ENCODE peak calls at places on chromosome 20, in six cellular contexts. One of them, this sample, is unnamed.

GRCh38 chr20:19713851-19714716 is 44.0 kb upstream of the RIN2 start:
- DNase-seq in pancreas: no peak
- DNase-seq in CD14-positive monocyte: no peak
- DNase-seq in endothelial cell: no peak
- DNase-seq in nucleus accumbens: no peak
- DNase-seq in AG10803: no peak
- DNase-seq in this sample: no peak

GRCh38 chr20:45679650-45680049 is 9.6 kb upstream of the WFDC11 start:
- DNase-seq in pancreas: no peak
- DNase-seq in CD14-positive monocyte: no peak
- DNase-seq in endothelial cell: no peak
- DNase-seq in nucleus accumbens: no peak
- DNase-seq in AG10803: no peak
- DNase-seq in this sample: no peak

GRCh38 chr20:42190084-42190483 is 571.9 kb upstream of the CHD6 start:
- DNase-seq in pancreas: no peak
- DNase-seq in CD14-positive monocyte: no peak
- DNase-seq in endothelial cell: no peak
- DNase-seq in nucleus accumbens: no peak
- DNase-seq in AG10803: no peak
- DNase-seq in this sample: no peak

GRCh38 chr20:33674294-33675126 is at the start of gene NECAB3:
- DNase-seq in pancreas: peak
- DNase-seq in CD14-positive monocyte: no peak
- DNase-seq in endothelial cell: peak
- DNase-seq in nucleus accumbens: peak
- DNase-seq in AG10803: peak
- DNase-seq in this sample: peak

GRCh38 chr20:8535403-8536003 is 403.4 kb downstream of the PLCB1 start:
- DNase-seq in pancreas: no peak
- DNase-seq in CD14-positive monocyte: no peak
- DNase-seq in endothelial cell: peak
- DNase-seq in nucleus accumbens: no peak
- DNase-seq in AG10803: peak
- DNase-seq in this sample: no peak

GRCh38 chr20:21503345-21503744 is 10.5 kb downstream of the NKX2-2 start:
- DNase-seq in pancreas: no peak
- DNase-seq in CD14-positive monocyte: no peak
- DNase-seq in endothelial cell: no peak
- DNase-seq in nucleus accumbens: no peak
- DNase-seq in AG10803: peak
- DNase-seq in this sample: no peak

GRCh38 chr20:51423810-51424209 is 118.7 kb downstream of the NFATC2 start:
- DNase-seq in pancreas: no peak
- DNase-seq in CD14-positive monocyte: no peak
- DNase-seq in endothelial cell: no peak
- DNase-seq in nucleus accumbens: no peak
- DNase-seq in AG10803: no peak
- DNase-seq in this sample: no peak

GRCh38 chr20:54195483-54196472 is 12.1 kb upstream of the PFDN4 start:
- DNase-seq in pancreas: no peak
- DNase-seq in CD14-positive monocyte: no peak
- DNase-seq in endothelial cell: no peak
- DNase-seq in nucleus accumbens: no peak
- DNase-seq in AG10803: no peak
- DNase-seq in this sample: no peak

GRCh38 chr20:6780414-6780813 is 12.9 kb downstream of the BMP2 start:
- DNase-seq in pancreas: no peak
- DNase-seq in CD14-positive monocyte: no peak
- DNase-seq in endothelial cell: no peak
- DNase-seq in nucleus accumbens: no peak
- DNase-seq in AG10803: no peak
- DNase-seq in this sample: no peak

GRCh38 chr20:59458645-59459044 is 145.7 kb upstream of the PHACTR3 start:
- DNase-seq in pancreas: no peak
- DNase-seq in CD14-positive monocyte: no peak
- DNase-seq in endothelial cell: no peak
- DNase-seq in nucleus accumbens: no peak
- DNase-seq in AG10803: no peak
- DNase-seq in this sample: no peak

GRCh38 chr20:50848341-50848808 is 53.5 kb downstream of the BCAS4 start:
- DNase-seq in pancreas: peak
- DNase-seq in CD14-positive monocyte: no peak
- DNase-seq in endothelial cell: no peak
- DNase-seq in nucleus accumbens: peak
- DNase-seq in AG10803: peak
- DNase-seq in this sample: no peak

GRCh38 chr20:5091902-5092301 is 27.9 kb downstream of the PCNA start:
- DNase-seq in pancreas: no peak
- DNase-seq in CD14-positive monocyte: no peak
- DNase-seq in endothelial cell: no peak
- DNase-seq in nucleus accumbens: no peak
- DNase-seq in AG10803: no peak
- DNase-seq in this sample: no peak

GRCh38 chr20:44572551-44573500 is 9.6 kb upstream of the PKIG start:
- DNase-seq in pancreas: no peak
- DNase-seq in CD14-positive monocyte: no peak
- DNase-seq in endothelial cell: no peak
- DNase-seq in nucleus accumbens: peak
- DNase-seq in AG10803: peak
- DNase-seq in this sample: no peak

GRCh38 chr20:44360221-44360620 is 4.7 kb downstream of the HNF4A start:
- DNase-seq in pancreas: no peak
- DNase-seq in CD14-positive monocyte: no peak
- DNase-seq in endothelial cell: no peak
- DNase-seq in nucleus accumbens: no peak
- DNase-seq in AG10803: no peak
- DNase-seq in this sample: no peak

GRCh38 chr20:38002422-38002821 is 30.8 kb downstream of the TTI1 start:
- DNase-seq in pancreas: no peak
- DNase-seq in CD14-positive monocyte: no peak
- DNase-seq in endothelial cell: no peak
- DNase-seq in nucleus accumbens: no peak
- DNase-seq in AG10803: no peak
- DNase-seq in this sample: no peak

GRCh38 chr20:17466641-17467040 is 64.5 kb downstream of the BFSP1 start:
- DNase-seq in pancreas: no peak
- DNase-seq in CD14-positive monocyte: no peak
- DNase-seq in endothelial cell: no peak
- DNase-seq in nucleus accumbens: no peak
- DNase-seq in AG10803: no peak
- DNase-seq in this sample: no peak

GRCh38 chr20:57389695-57390603 is 1.2 kb upstream of the RBM38 start:
- DNase-seq in pancreas: peak
- DNase-seq in CD14-positive monocyte: no peak
- DNase-seq in endothelial cell: no peak
- DNase-seq in nucleus accumbens: no peak
- DNase-seq in AG10803: no peak
- DNase-seq in this sample: no peak

GRCh38 chr20:47720636-47721427 is 64.4 kb downstream of the SULF2 start:
- DNase-seq in pancreas: no peak
- DNase-seq in CD14-positive monocyte: no peak
- DNase-seq in endothelial cell: no peak
- DNase-seq in nucleus accumbens: peak
- DNase-seq in AG10803: peak
- DNase-seq in this sample: no peak

GRCh38 chr20:57114290-57115005 is 152.0 kb downstream of the BMP7 start:
- DNase-seq in pancreas: no peak
- DNase-seq in CD14-positive monocyte: no peak
- DNase-seq in endothelial cell: no peak
- DNase-seq in nucleus accumbens: no peak
- DNase-seq in AG10803: no peak
- DNase-seq in this sample: no peak

GRCh38 chr20:2280083-2280482 is 15.7 kb upstream of the TGM3 start:
- DNase-seq in pancreas: no peak
- DNase-seq in CD14-positive monocyte: peak
- DNase-seq in endothelial cell: no peak
- DNase-seq in nucleus accumbens: no peak
- DNase-seq in AG10803: no peak
- DNase-seq in this sample: no peak

GRCh38 chr20:39429716-39430115 is 467.6 kb downstream of the DHX35 start:
- DNase-seq in pancreas: no peak
- DNase-seq in CD14-positive monocyte: no peak
- DNase-seq in endothelial cell: peak
- DNase-seq in nucleus accumbens: no peak
- DNase-seq in AG10803: no peak
- DNase-seq in this sample: no peak

GRCh38 chr20:36407196-36407733 is 101.1 kb downstream of the DLGAP4 start:
- DNase-seq in pancreas: no peak
- DNase-seq in CD14-positive monocyte: no peak
- DNase-seq in endothelial cell: no peak
- DNase-seq in nucleus accumbens: no peak
- DNase-seq in AG10803: peak
- DNase-seq in this sample: no peak

GRCh38 chr20:33684533-33685327 is 1.5 kb downstream of the E2F1 start:
- DNase-seq in pancreas: no peak
- DNase-seq in CD14-positive monocyte: no peak
- DNase-seq in endothelial cell: no peak
- DNase-seq in nucleus accumbens: no peak
- DNase-seq in AG10803: no peak
- DNase-seq in this sample: no peak

GRCh38 chr20:13816757-13817156 is 31.9 kb downstream of the NDUFAF5 start:
- DNase-seq in pancreas: no peak
- DNase-seq in CD14-positive monocyte: no peak
- DNase-seq in endothelial cell: no peak
- DNase-seq in nucleus accumbens: no peak
- DNase-seq in AG10803: no peak
- DNase-seq in this sample: no peak